ENCODE peak calls at places on chromosomes 1 and 21, in four cellular contexts. T is colonic mucosa, M is Caco-2, G is HepG2. R is an unnamed sample.

GRCh38 chr1:1187938-1188337 is 14.3 kb downstream of the TTLL10 start:
- DNase-seq in T (no peak), M (no peak), G (no peak), R (no peak)

GRCh38 chr1:168360151-168360550 is 79.5 kb downstream of the TBX19 start:
- DNase-seq in T (no peak), M (peak; percentile 9), G (no peak), R (no peak)

GRCh38 chr1:121538943-121539575 is 354.3 kb downstream of the SRGAP2C start:
- DNase-seq in T (no peak), M (no peak), G (peak; percentile 31), R (no peak)

GRCh38 chr1:113320972-113321680 is 69.2 kb upstream of the MAGI3 start:
- DNase-seq in T (no peak), M (peak; percentile 42), G (no peak), R (no peak)

GRCh38 chr1:210373878-210374599 is 45.3 kb downstream of the HHAT start:
- DNase-seq in T (peak; percentile 75), M (peak; percentile 92), G (peak; percentile 98), R (peak; percentile 60)

GRCh38 chr1:17538428-17539130 is 919 bp upstream of the ARHGEF10L start:
- DNase-seq in T (peak; percentile 66), M (peak; percentile 42), G (peak; percentile 50), R (peak; percentile 34)

GRCh38 chr1:26890467-26890796 is 349 bp upstream of the GPN2 start:
- DNase-seq in T (no peak), M (no peak), G (no peak), R (no peak)

GRCh38 chr1:181094813-181095212 is 6.3 kb downstream of the IER5 start:
- DNase-seq in T (no peak), M (no peak), G (no peak), R (no peak)

GRCh38 chr1:214393086-214393485 is 112.1 kb downstream of the SMYD2 start:
- DNase-seq in T (no peak), M (no peak), G (no peak), R (no peak)

GRCh38 chr21:32921632-32922230 is 104.0 kb upstream of the OLIG2 start:
- DNase-seq in T (peak; percentile 44), M (peak; percentile 23), G (no peak), R (no peak)

GRCh38 chr1:170929835-170930554 is 5.3 kb upstream of the MROH9 start:
- DNase-seq in T (no peak), M (peak; percentile 50), G (peak; percentile 44), R (peak; percentile 31)

GRCh38 chr1:119516680-119517079 is 9.7 kb downstream of the HSD3B1 start:
- DNase-seq in T (no peak), M (peak; percentile 13), G (no peak), R (no peak)

GRCh38 chr1:121518726-121519041 is 333.9 kb downstream of the SRGAP2C start:
- DNase-seq in T (no peak), M (no peak), G (no peak), R (no peak)

GRCh38 chr1:229388876-229389580 is 44.9 kb downstream of the ACTA1 start:
- DNase-seq in T (no peak), M (no peak), G (no peak), R (no peak)

GRCh38 chr21:14259669-14260458 is 43.9 kb downstream of the RBM11 start:
- DNase-seq in T (peak; percentile 30), M (peak; percentile 46), G (peak; percentile 39), R (no peak)

GRCh38 chr21:27802816-27803475 is 836.1 kb upstream of the ADAMTS5 start:
- DNase-seq in T (peak; percentile 53), M (peak; percentile 43), G (no peak), R (peak; percentile 47)

GRCh38 chr1:224800486-224801119 is 128.9 kb upstream of the DNAH14 start:
- DNase-seq in T (no peak), M (no peak), G (no peak), R (no peak)

GRCh38 chr1:11098931-11099309 is 749 bp downstream of the EXOSC10 start:
- DNase-seq in T (no peak), M (no peak), G (no peak), R (no peak)

GRCh38 chr1:31666290-31666963 is 21.8 kb upstream of the PEF1 start:
- DNase-seq in T (peak; percentile 88), M (no peak), G (no peak), R (peak; percentile 39)

GRCh38 chr1:204377800-204378608 is 18.3 kb upstream of the PLEKHA6 start:
- DNase-seq in T (peak; percentile 83), M (peak; percentile 66), G (peak; percentile 69), R (peak; percentile 46)

GRCh38 chr1:2476066-2476999 is at the start of gene PLCH2:
- DNase-seq in T (no peak), M (no peak), G (no peak), R (no peak)

GRCh38 chr21:24208562-24209260 is 1398.6 kb downstream of the MRPL39 start:
- DNase-seq in T (no peak), M (no peak), G (no peak), R (no peak)

GRCh38 chr1:45013551-45014209 is 1.6 kb downstream of the UROD start:
- DNase-seq in T (no peak), M (no peak), G (no peak), R (no peak)

GRCh38 chr1:223136086-223136485 is 7.0 kb downstream of the TLR5 start:
- DNase-seq in T (no peak), M (no peak), G (no peak), R (no peak)

GRCh38 chr21:29258626-29259335 is 39.9 kb upstream of the BACH1 start:
- DNase-seq in T (no peak), M (peak; percentile 31), G (peak; percentile 20), R (no peak)

GRCh38 chr21:26331581-26331980 is 161.0 kb upstream of the APP start:
- DNase-seq in T (no peak), M (no peak), G (no peak), R (no peak)

GRCh38 chr1:107451735-107452134 is 310.9 kb downstream of the NTNG1 start:
- DNase-seq in T (no peak), M (no peak), G (no peak), R (no peak)

GRCh38 chr1:159786465-159786864 is 5.7 kb downstream of the DUSP23 start:
- DNase-seq in T (no peak), M (no peak), G (no peak), R (no peak)

GRCh38 chr21:23952269-23952668 is 1655.0 kb downstream of the MRPL39 start:
- DNase-seq in T (no peak), M (no peak), G (no peak), R (no peak)

GRCh38 chr1:41853907-41854306 is 64.8 kb downstream of the HIVEP3 start:
- DNase-seq in T (no peak), M (no peak), G (no peak), R (no peak)

GRCh38 chr1:169676001-169676400 is 35.4 kb downstream of the SELL start:
- DNase-seq in T (no peak), M (no peak), G (no peak), R (no peak)

GRCh38 chr1:3677411-3677944 is 25.2 kb downstream of the TP73 start:
- DNase-seq in T (no peak), M (no peak), G (no peak), R (no peak)
- H3K4me3 ChIP-seq in T (no peak overlapping the region), M (no peak overlapping the region), G (no peak overlapping the region), R (no peak overlapping the region)

DNA sequence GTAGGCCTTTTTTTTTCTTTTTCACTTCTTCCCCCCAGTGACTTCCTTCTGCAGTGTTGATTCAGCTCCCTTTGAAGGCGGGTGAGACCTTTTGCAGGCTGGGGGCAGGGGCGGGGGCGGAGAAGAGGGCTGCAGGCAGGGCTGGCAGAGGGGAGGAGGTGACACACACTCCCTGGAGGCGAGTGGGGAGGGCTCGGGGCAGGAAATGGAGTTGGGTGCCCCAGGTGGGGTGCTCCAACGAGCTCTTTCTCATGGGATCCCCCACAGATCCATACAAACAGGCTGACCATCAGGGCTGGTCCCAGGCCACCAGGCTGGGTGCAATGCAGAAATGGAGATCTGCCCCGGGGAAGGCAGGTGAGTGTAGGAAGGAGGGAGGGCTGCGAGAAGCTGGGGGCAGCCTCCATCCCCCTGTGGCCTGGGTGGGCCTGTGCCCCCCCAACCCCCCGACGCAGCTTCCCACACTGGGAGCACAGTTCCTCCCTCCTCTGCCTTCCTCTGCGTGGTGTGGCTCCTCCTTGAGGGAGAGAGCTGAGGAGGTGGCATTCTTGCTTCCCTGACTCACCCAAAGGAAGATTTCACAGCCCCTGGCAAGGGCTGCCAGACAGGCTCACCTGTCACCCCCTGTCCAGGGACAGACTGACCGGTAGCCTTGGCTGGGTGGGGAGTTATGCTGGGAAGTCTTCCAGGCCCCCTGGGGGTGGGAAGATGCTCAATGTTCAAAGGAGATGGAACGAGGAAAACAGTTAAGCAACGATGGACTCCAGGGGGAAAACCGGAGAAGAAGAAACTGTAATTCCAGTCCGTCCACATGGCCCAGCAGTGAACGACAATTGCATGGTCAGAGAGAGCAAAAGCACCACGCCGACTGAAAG is 7.1 kb upstream of the ITGB2 start:
- DNase-seq in T (peak; percentile 42), M (peak; percentile 25), G (peak; percentile 39), R (peak; percentile 60)
- H3K4me1 ChIP-seq in T (peaks cover 9% of the 10 kb centered on the region), M (peaks cover 18% of the 10 kb centered on the region), G (peaks cover 67% of the 10 kb centered on the region), R (peaks cover 8% of the 10 kb centered on the region)

GRCh38 chr1:15429701-15430149 is 8.5 kb upstream of the CTRC start:
- DNase-seq in T (no peak), M (no peak), G (no peak), R (no peak)

GRCh38 chr1:15432327-15432726 is 5.9 kb upstream of the CTRC start:
- DNase-seq in T (peak; percentile 50), M (no peak), G (no peak), R (no peak)

GRCh38 chr1:15433471-15433870 is 4.8 kb upstream of the CTRC start:
- DNase-seq in T (no peak), M (no peak), G (no peak), R (no peak)

GRCh38 chr1:15430787-15431570 is 7.3 kb upstream of the CTRC start:
- DNase-seq in T (peak; percentile 86), M (peak; percentile 79), G (no peak), R (peak; percentile 69)

DNA sequence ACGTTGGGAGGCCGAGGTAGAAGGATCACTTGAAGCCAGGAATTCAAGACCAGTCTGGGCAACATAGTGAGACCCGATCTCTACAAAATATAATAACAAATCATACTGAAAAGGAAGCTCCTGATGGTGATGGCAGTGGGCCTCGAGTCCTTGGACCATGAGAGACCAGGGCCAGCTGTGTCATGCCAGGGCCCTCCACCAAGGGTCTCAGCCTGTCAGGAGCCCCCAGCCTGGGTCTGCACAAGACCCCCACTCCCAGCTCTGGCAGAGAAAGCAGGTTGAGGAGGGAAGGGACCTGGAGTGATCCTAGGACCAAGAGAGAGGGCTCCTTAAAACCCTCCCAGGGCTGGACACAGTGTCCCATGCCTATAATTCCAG is 6.7 kb upstream of the CTRC start:
- DNase-seq in T (no peak), M (no peak), G (no peak), R (no peak)
- H3K36me3 ChIP-seq in T (no peaks in the 10 kb centered on the region), M (no peaks in the 10 kb centered on the region), G (no peaks in the 10 kb centered on the region), R (peaks cover 22% of the 10 kb centered on the region)

DNA sequence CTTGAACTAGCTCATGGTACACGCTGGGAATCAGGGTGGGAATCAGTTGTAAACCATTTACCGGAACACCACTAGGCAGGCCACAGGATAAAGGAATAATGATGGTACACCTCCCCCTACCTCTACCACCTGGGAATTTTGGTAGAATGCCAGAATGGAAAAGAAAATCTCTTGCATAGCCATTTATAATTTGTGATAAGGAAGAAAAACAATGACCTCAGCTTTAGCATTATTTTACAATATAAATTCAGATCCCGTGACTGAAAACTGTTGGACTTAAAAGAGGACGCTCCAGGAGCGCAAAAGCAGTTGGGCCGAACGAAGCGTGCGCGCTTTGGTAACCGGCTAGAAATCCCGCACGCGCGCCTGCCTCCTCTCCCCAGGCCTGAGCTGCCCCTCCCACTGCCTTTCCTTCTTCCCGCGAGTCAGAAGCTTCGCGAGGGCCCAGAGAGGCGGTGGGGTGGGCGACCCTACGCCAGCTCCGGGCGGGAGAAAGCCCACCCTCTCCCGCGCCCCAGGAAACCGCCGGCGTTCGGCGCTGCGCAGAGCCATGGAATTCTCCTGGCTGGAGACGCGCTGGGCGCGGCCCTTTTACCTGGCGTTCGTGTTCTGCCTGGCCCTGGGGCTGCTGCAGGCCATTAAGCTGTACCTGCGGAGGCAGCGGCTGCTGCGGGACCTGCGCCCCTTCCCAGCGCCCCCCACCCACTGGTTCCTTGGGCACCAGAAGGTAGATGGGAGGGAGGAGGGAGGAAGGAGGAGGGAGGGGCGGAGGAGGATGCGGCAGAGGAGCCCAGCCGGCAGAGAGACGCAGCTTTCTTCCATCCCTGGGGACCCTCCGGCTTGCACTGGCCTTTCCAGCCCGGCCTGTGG is at the start of gene CYP4X1:
- DNase-seq in T (peak; percentile 27), M (peak; percentile 29), G (no peak), R (no peak)
- H3K4me3 ChIP-seq in T (peak within 1 kb of the TSS; percentile 38), M (peak within 1 kb of the TSS; percentile 51), G (no peak within 1 kb of the TSS), R (peak within 1 kb of the TSS; percentile 37)

R was measured in lung.